ENCODE peak calls at places on chromosomes 11 and 22, in five cellular contexts. One of them, this sample, is unnamed.

GRCh38 chr11:108019870-108020540 is 11.3 kb downstream of the CUL5 start:
- DNase-seq in foreskin fibroblast: peak; percentile 52
- DNase-seq in stimulated activated CD8-positive, alpha-beta memory T cell treated with anti-CD3 and anti-CD28 coated beads, Interleukin-15, amount 100 ng/mL, for 1 hour: no peak
- DNase-seq in naive thymus-derived CD4-positive, alpha-beta T cell: no peak
- DNase-seq in iris pigment epithelial cell: peak; percentile 83
- DNase-seq in this sample: no peak

GRCh38 chr11:111018571-111018970 is 227.0 kb upstream of the POU2AF2 start:
- DNase-seq in foreskin fibroblast: peak; percentile 26
- DNase-seq in stimulated activated CD8-positive, alpha-beta memory T cell treated with anti-CD3 and anti-CD28 coated beads, Interleukin-15, amount 100 ng/mL, for 1 hour: no peak
- DNase-seq in naive thymus-derived CD4-positive, alpha-beta T cell: no peak
- DNase-seq in iris pigment epithelial cell: peak; percentile 91
- DNase-seq in this sample: no peak

GRCh38 chr22:33513388-33514336 is 406.6 kb downstream of the LARGE1 start:
- DNase-seq in foreskin fibroblast: no peak
- DNase-seq in stimulated activated CD8-positive, alpha-beta memory T cell treated with anti-CD3 and anti-CD28 coated beads, Interleukin-15, amount 100 ng/mL, for 1 hour: no peak
- DNase-seq in naive thymus-derived CD4-positive, alpha-beta T cell: no peak
- DNase-seq in iris pigment epithelial cell: no peak
- DNase-seq in this sample: no peak

GRCh38 chr11:115920087-115920461 is 415.9 kb upstream of the CADM1 start:
- DNase-seq in foreskin fibroblast: no peak
- DNase-seq in stimulated activated CD8-positive, alpha-beta memory T cell treated with anti-CD3 and anti-CD28 coated beads, Interleukin-15, amount 100 ng/mL, for 1 hour: no peak
- DNase-seq in naive thymus-derived CD4-positive, alpha-beta T cell: no peak
- DNase-seq in iris pigment epithelial cell: no peak
- DNase-seq in this sample: no peak

GRCh38 chr11:35144811-35145210 is 5.8 kb downstream of the CD44 start:
- DNase-seq in foreskin fibroblast: no peak
- DNase-seq in stimulated activated CD8-positive, alpha-beta memory T cell treated with anti-CD3 and anti-CD28 coated beads, Interleukin-15, amount 100 ng/mL, for 1 hour: no peak
- DNase-seq in naive thymus-derived CD4-positive, alpha-beta T cell: no peak
- DNase-seq in iris pigment epithelial cell: peak; percentile 77
- DNase-seq in this sample: no peak

GRCh38 chr22:40665312-40665711 is 14.0 kb upstream of the MCHR1 start:
- DNase-seq in foreskin fibroblast: peak; percentile 24
- DNase-seq in stimulated activated CD8-positive, alpha-beta memory T cell treated with anti-CD3 and anti-CD28 coated beads, Interleukin-15, amount 100 ng/mL, for 1 hour: no peak
- DNase-seq in naive thymus-derived CD4-positive, alpha-beta T cell: no peak
- DNase-seq in iris pigment epithelial cell: peak; percentile 18
- DNase-seq in this sample: no peak

GRCh38 chr22:36201630-36202312 is at the start of gene APOL4:
- DNase-seq in foreskin fibroblast: no peak
- DNase-seq in stimulated activated CD8-positive, alpha-beta memory T cell treated with anti-CD3 and anti-CD28 coated beads, Interleukin-15, amount 100 ng/mL, for 1 hour: no peak
- DNase-seq in naive thymus-derived CD4-positive, alpha-beta T cell: no peak
- DNase-seq in iris pigment epithelial cell: no peak
- DNase-seq in this sample: peak; percentile 10

GRCh38 chr11:61494341-61495038 is 14.1 kb upstream of the LRRC10B start:
- DNase-seq in foreskin fibroblast: no peak
- DNase-seq in stimulated activated CD8-positive, alpha-beta memory T cell treated with anti-CD3 and anti-CD28 coated beads, Interleukin-15, amount 100 ng/mL, for 1 hour: no peak
- DNase-seq in naive thymus-derived CD4-positive, alpha-beta T cell: no peak
- DNase-seq in iris pigment epithelial cell: no peak
- DNase-seq in this sample: no peak

GRCh38 chr22:39244496-39245129 is at the start of gene PDGFB:
- DNase-seq in foreskin fibroblast: no peak
- DNase-seq in stimulated activated CD8-positive, alpha-beta memory T cell treated with anti-CD3 and anti-CD28 coated beads, Interleukin-15, amount 100 ng/mL, for 1 hour: no peak
- DNase-seq in naive thymus-derived CD4-positive, alpha-beta T cell: no peak
- DNase-seq in iris pigment epithelial cell: no peak
- DNase-seq in this sample: no peak

GRCh38 chr22:38864361-38865191 is 7.4 kb downstream of the CBX6 start:
- DNase-seq in foreskin fibroblast: no peak
- DNase-seq in stimulated activated CD8-positive, alpha-beta memory T cell treated with anti-CD3 and anti-CD28 coated beads, Interleukin-15, amount 100 ng/mL, for 1 hour: no peak
- DNase-seq in naive thymus-derived CD4-positive, alpha-beta T cell: no peak
- DNase-seq in iris pigment epithelial cell: no peak
- DNase-seq in this sample: no peak

This sample was measured in NCI-H748 treated with DMSO at 0.1 percent for 48 hours.